ENCODE peak calls at places on chromosomes 11 and 22, in nine cellular contexts. G is ovary, W is IMR-90, B is GM23248, H is Karpas-422, A is tibial artery, T is thyroid gland, S is left ventricle myocardium inferior, Q is lung. F is an unnamed sample. For H3K4me1, the result is how much of the 10 kb centered on the place peaks cover.

GRCh38 chr11:70142171-70142875 is 60.8 kb upstream of the FADD start:
- DNase-seq in G (no peak), W (no peak), B (peak), H (no peak), A (no peak), T (no peak), S (no peak), Q (no peak), F (no peak)

GRCh38 chr11:116257092-116257491 is 515.7 kb downstream of the BUD13 start:
- DNase-seq in G (no peak), W (no peak), B (peak), H (peak), A (no peak), T (no peak), S (no peak), Q (no peak), F (no peak)

GRCh38 chr22:20656902-20657836 is 116.7 kb upstream of the SERPIND1 start:
- DNase-seq in G (no peak), W (peak), B (no peak), H (peak), A (no peak), T (no peak), S (no peak), Q (no peak), F (no peak)

GRCh38 chr22:30016596-30016995 is 63.7 kb upstream of the HORMAD2 start:
- DNase-seq in G (no peak), W (peak), B (peak), H (no peak), A (no peak), T (no peak), S (no peak), Q (no peak), F (no peak)

GRCh38 chr22:40610329-40610850 is 26.1 kb downstream of the MRTFA start:
- DNase-seq in G (no peak), W (no peak), B (no peak), H (no peak), A (no peak), T (no peak), S (no peak), Q (no peak), F (no peak)

GRCh38 chr11:46332568-46333128 is 14.6 kb upstream of the DGKZ start:
- DNase-seq in G (no peak), W (no peak), B (peak), H (no peak), A (no peak), T (no peak), S (no peak), Q (no peak), F (no peak)

GRCh38 chr22:46758867-46759290 is 3.6 kb upstream of the TBC1D22A start:
- DNase-seq in G (no peak), W (peak), B (peak), H (peak), A (no peak), T (peak), S (no peak), Q (peak), F (no peak)

GRCh38 chr11:111299111-111300026 is 1.0 kb downstream of the POU2AF3 start:
- DNase-seq in G (peak), W (peak), B (peak), H (no peak), A (peak), T (peak), S (peak), Q (peak), F (no peak)

GRCh38 chr11:121418625-121419114 is 33.4 kb upstream of the SORL1 start:
- DNase-seq in G (no peak), W (no peak), B (no peak), H (peak), A (no peak), T (no peak), S (no peak), Q (peak), F (no peak)

GRCh38 chr11:58926695-58927094 is 12.6 kb upstream of the GLYATL1 start:
- DNase-seq in G (no peak), W (peak), B (peak), H (no peak), A (no peak), T (no peak), S (no peak), Q (no peak), F (no peak)

DNA sequence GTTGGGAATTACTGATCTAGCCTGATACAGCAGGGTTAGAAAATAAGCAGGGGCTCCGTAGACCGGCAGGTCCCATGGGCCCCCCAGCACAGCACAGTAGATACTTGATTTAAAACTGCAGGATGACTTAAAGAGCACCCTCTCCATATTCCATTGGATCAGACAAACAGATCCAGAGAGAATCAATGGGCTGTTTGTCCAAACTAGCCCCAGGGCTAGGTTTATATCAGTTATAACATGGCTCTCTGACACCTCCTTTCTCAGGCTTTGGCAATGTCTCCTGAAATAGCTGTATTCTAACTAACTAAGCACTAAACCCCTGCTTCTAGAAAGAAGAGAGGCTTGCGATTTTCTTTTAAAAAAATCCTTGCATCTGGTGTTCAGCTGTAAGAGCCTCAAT is 100.4 kb upstream of the GALNT18 start:
- DNase-seq in G (no peak), W (no peak), B (no peak), H (no peak), A (no peak), T (no peak), S (no peak), Q (no peak), F (no peak)
- H3K4me3 ChIP-seq in G (no peak), W (no peak), B (no peak), H (no peak), A (no peak), T (no peak), S (no peak), Q (no peak), F (no peak)

DNA sequence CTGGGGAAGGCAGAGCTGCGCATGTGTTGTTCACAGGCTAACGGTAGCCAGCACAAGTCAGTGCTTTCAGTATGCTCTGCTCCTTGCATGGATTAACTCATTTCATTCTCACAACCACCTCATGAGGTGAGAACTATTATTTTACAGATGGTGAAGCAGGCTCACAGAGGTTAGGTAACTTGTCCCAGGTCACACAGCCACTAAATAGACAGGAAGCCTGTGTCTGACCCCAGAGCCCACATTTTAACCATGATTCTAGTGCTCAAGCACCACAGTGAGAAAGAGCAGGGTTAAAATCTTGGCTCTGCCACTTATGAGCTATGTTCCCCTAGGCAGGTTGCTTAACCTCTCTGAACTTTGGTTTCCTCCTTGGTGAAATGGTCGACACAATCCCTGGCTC is 6.2 kb upstream of the SNX15 start:
- DNase-seq in G (no peak), W (no peak), B (no peak), H (no peak), A (no peak), T (no peak), S (no peak), Q (no peak), F (no peak)
- H3K4me1 ChIP-seq in G (under half), W (under half), B (under half), H (under half), A (under half), T (under half), S (under half), Q (under half), F (under half)

DNA sequence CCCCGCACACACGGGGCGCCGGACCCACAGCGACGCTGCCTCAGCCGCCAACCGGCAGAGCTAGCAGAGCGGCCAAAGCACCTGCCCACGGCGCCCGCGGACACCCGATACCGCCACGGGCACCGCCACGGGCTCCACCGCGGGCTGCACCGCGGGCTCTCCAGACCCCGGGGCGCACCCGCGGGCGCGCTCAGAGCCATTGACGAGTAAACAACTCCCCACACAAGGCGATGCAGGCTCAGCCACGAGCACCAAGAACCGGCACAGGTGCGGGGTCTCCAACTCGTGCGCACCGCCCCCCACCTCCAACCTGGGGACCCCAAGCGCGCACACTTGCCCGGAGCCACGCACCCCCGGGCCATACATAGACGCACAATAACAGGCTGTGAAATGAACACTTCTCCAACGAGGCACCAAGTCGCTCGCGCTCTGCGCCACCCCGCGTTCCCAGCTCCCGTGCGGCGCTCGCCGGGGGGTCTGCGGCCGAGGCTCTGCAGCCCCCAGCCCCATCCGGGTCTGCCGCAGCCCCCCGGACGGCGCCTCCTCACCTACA is 1.9 kb downstream of the IFITM10 start:
- DNase-seq in G (no peak), W (no peak), B (peak), H (no peak), A (peak), T (no peak), S (no peak), Q (no peak), F (no peak)
- H3K4me3 ChIP-seq in G (no peak), W (no peak), B (peak), H (no peak), A (peak), T (no peak), S (peak), Q (no peak), F (peak)

GRCh38 chr11:130164221-130164570 is 4.6 kb downstream of the ST14 start:
- DNase-seq in G (no peak), W (no peak), B (no peak), H (no peak), A (no peak), T (peak), S (no peak), Q (no peak), F (no peak)

GRCh38 chr11:130161441-130161840 is 1.9 kb downstream of the ST14 start:
- DNase-seq in G (no peak), W (no peak), B (no peak), H (no peak), A (no peak), T (no peak), S (no peak), Q (no peak), F (no peak)

GRCh38 chr11:130163346-130164220 is 4.0 kb downstream of the ST14 start:
- DNase-seq in G (no peak), W (no peak), B (no peak), H (peak), A (no peak), T (peak), S (no peak), Q (no peak), F (no peak)

GRCh38 chr11:130160460-130161090 is 993 bp downstream of the ST14 start:
- DNase-seq in G (no peak), W (no peak), B (no peak), H (no peak), A (no peak), T (no peak), S (no peak), Q (no peak), F (no peak)

GRCh38 chr11:130162733-130163132 is 3.2 kb downstream of the ST14 start:
- DNase-seq in G (no peak), W (no peak), B (peak), H (no peak), A (no peak), T (no peak), S (no peak), Q (no peak), F (no peak)
- H3K4me1 ChIP-seq in G (under half), W (under half), B (under half), H (under half), A (under half), T (under half), S (under half), Q (under half), F (under half)

GRCh38 chr11:94766656-94767291 is 1.4 kb upstream of the AMOTL1 start:
- DNase-seq in G (no peak), W (no peak), B (peak), H (no peak), A (no peak), T (no peak), S (no peak), Q (no peak), F (no peak)

GRCh38 chr11:94768602-94769511 is 701 bp downstream of the AMOTL1 start:
- DNase-seq in G (peak), W (peak), B (peak), H (no peak), A (peak), T (peak), S (peak), Q (peak), F (no peak)

GRCh38 chr11:94767292-94767690 is 865 bp upstream of the AMOTL1 start:
- DNase-seq in G (no peak), W (no peak), B (no peak), H (no peak), A (no peak), T (no peak), S (no peak), Q (no peak), F (no peak)

GRCh38 chr11:94769897-94770296 is 1.7 kb downstream of the AMOTL1 start:
- DNase-seq in G (no peak), W (no peak), B (peak), H (peak), A (no peak), T (peak), S (no peak), Q (no peak), F (no peak)

DNA sequence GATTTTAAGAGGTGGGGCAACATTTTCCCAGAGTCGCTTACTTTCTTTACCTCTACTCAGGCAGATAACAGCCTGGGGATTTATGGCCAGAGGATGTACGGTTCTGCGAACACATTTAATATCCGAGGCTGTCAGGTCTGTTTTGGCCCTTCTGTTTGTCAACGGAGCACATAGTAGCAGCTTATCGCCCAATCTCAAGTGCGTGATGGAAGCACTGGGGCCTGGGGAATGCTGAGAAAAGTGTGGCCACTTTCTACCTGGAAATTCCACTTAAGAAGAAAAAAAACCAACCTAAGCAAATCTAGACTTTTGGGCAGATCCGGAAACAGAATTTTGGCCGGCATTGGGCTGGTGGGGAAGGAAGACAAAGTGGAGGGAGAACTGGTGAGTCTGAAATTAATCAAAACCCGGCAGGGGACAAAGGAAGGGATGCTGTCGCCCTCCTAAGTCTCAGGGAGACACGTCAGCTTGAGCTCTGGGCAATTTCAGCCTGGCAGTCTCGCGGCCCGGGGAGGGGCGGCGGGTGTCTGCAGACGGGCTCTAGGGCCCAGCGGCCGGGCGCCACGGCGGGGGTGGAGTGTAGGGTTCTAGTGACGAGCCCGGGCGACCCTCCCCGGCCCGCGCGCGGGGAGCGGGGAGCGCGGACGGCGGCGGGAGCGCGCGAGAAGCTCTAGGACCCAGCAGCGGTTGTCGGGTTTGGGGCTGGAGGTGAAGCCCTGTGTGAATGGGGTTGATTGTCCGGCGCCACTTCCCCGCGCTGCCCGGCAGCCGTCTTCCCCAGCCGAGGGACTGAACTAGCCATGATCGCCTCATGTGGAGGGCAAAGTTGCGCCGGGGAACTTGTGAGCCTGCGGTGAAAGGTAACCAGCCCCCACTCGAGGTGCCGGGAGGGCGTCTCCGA is at the start of gene AMOTL1:
- DNase-seq in G (peak), W (peak), B (peak), H (no peak), A (peak), T (peak), S (peak), Q (peak), F (peak)
- H3K4me3 ChIP-seq in G (peak), W (peak), B (peak), H (no peak), A (peak), T (peak), S (peak), Q (peak), F (peak)

GRCh38 chr22:41928416-41929157 is 2.0 kb upstream of the TNFRSF13C start:
- DNase-seq in G (no peak), W (no peak), B (no peak), H (peak), A (no peak), T (no peak), S (no peak), Q (no peak), F (no peak)

GRCh38 chr22:41922940-41923594 is 3.5 kb downstream of the TNFRSF13C start:
- DNase-seq in G (no peak), W (no peak), B (no peak), H (peak), A (no peak), T (no peak), S (no peak), Q (no peak), F (no peak)

GRCh38 chr22:41923595-41924276 is 2.9 kb downstream of the TNFRSF13C start:
- DNase-seq in G (no peak), W (no peak), B (no peak), H (peak), A (no peak), T (no peak), S (no peak), Q (no peak), F (no peak)

GRCh38 chr22:41927813-41928212 is 1.2 kb upstream of the TNFRSF13C start:
- DNase-seq in G (no peak), W (no peak), B (no peak), H (peak), A (no peak), T (no peak), S (no peak), Q (no peak), F (no peak)

GRCh38 chr22:41925783-41926460 is 684 bp downstream of the TNFRSF13C start:
- DNase-seq in G (no peak), W (peak), B (peak), H (peak), A (no peak), T (peak), S (peak), Q (peak), F (no peak)
- H3K4me1 ChIP-seq in G (under half), W (under half), B (under half), H (half or more), A (under half), T (under half), S (under half), Q (under half), F (under half)

F was measured in thoracic aorta.